ENCODE peak calls at places on chromosomes 6 and 20, in nine cellular contexts. X is HT1080; N is tibial nerve; R is AG09319; Z is fibroblast of the aortic adventitia; S is NCI-H1048; P is T follicular helper cell; G is brain pericyte; L is stimulated activated CD4-positive, alpha-beta T cell treated with anti-CD3 and anti-CD28 coated beads, Interleukin-1b, Interleukin-23, amount 100 ng/mL, for 24 hours. Q is an unnamed sample.

GRCh38 chr20:1566701-1567100 is 9.2 kb upstream of the SIRPD start:
- DNase-seq in X (peak), N (no peak), R (no peak), Z (no peak), S (no peak), P (no peak), G (no peak), L (no peak), Q (no peak)

GRCh38 chr6:147986891-147987290 is 355.7 kb upstream of the SASH1 start:
- DNase-seq in X (no peak), N (no peak), R (no peak), Z (no peak), S (no peak), P (no peak), G (no peak), L (no peak), Q (no peak)

GRCh38 chr6:145199961-145200360 is 535.4 kb downstream of the EPM2A start:
- DNase-seq in X (peak), N (no peak), R (no peak), Z (no peak), S (no peak), P (no peak), G (no peak), L (no peak), Q (no peak)

GRCh38 chr6:6834356-6835342 is 246.1 kb downstream of the LY86 start:
- DNase-seq in X (no peak), N (no peak), R (no peak), Z (peak), S (no peak), P (no peak), G (no peak), L (no peak), Q (no peak)

GRCh38 chr6:20554326-20554725 is 20.1 kb downstream of the CDKAL1 start:
- DNase-seq in X (no peak), N (no peak), R (no peak), Z (peak), S (no peak), P (no peak), G (no peak), L (no peak), Q (no peak)

GRCh38 chr6:30781697-30782424 is 37.5 kb upstream of the IER3 start:
- DNase-seq in X (peak), N (peak), R (peak), Z (peak), S (peak), P (no peak), G (peak), L (no peak), Q (peak)

GRCh38 chr6:112017169-112017568 is 36.7 kb upstream of the CCN6 start:
- DNase-seq in X (no peak), N (no peak), R (no peak), Z (no peak), S (no peak), P (no peak), G (no peak), L (no peak), Q (no peak)

GRCh38 chr6:149046822-149047246 is 270.7 kb upstream of the TAB2 start:
- DNase-seq in X (peak), N (no peak), R (peak), Z (no peak), S (no peak), P (no peak), G (no peak), L (no peak), Q (no peak)

GRCh38 chr20:36317675-36318074 is 11.5 kb downstream of the DLGAP4 start:
- DNase-seq in X (no peak), N (no peak), R (no peak), Z (no peak), S (no peak), P (no peak), G (no peak), L (no peak), Q (no peak)

GRCh38 chr20:56995635-56996075 is 270.8 kb downstream of the BMP7 start:
- DNase-seq in X (no peak), N (no peak), R (no peak), Z (no peak), S (no peak), P (no peak), G (no peak), L (no peak), Q (no peak)

GRCh38 chr6:121443953-121444590 is 8.6 kb downstream of the GJA1 start:
- DNase-seq in X (peak), N (no peak), R (no peak), Z (peak), S (no peak), P (no peak), G (no peak), L (no peak), Q (no peak)

GRCh38 chr6:30844118-30844535 is 40.2 kb upstream of the DDR1 start:
- DNase-seq in X (no peak), N (no peak), R (no peak), Z (peak), S (no peak), P (no peak), G (no peak), L (no peak), Q (no peak)

GRCh38 chr6:126947070-126947469 is 171.4 kb upstream of the RSPO3 start:
- DNase-seq in X (no peak), N (peak), R (no peak), Z (peak), S (no peak), P (no peak), G (no peak), L (no peak), Q (peak)

GRCh38 chr6:144259988-144260387 is 25.1 kb upstream of the UTRN start:
- DNase-seq in X (peak), N (no peak), R (peak), Z (peak), S (no peak), P (no peak), G (no peak), L (no peak), Q (no peak)

GRCh38 chr6:154504865-154505449 is 5.5 kb downstream of the CNKSR3 start:
- DNase-seq in X (no peak), N (no peak), R (no peak), Z (no peak), S (no peak), P (no peak), G (no peak), L (no peak), Q (no peak)

GRCh38 chr20:43963233-43963632 is 48.6 kb downstream of the TOX2 start:
- DNase-seq in X (no peak), N (no peak), R (no peak), Z (no peak), S (no peak), P (no peak), G (no peak), L (no peak), Q (no peak)

GRCh38 chr6:165986647-165987482 is 180.8 kb downstream of the TBXT start:
- DNase-seq in X (no peak), N (no peak), R (no peak), Z (peak), S (no peak), P (no peak), G (no peak), L (no peak), Q (no peak)

GRCh38 chr6:25883991-25884390 is 9.9 kb upstream of the SLC17A3 start:
- DNase-seq in X (peak), N (no peak), R (peak), Z (peak), S (no peak), P (no peak), G (no peak), L (no peak), Q (no peak)

GRCh38 chr20:37308098-37309050 is 18.9 kb downstream of the MANBAL start:
- DNase-seq in X (no peak), N (no peak), R (no peak), Z (no peak), S (no peak), P (no peak), G (no peak), L (no peak), Q (no peak)

GRCh38 chr6:41780623-41781301 is at the start of gene PRICKLE4:
- DNase-seq in X (no peak), N (no peak), R (no peak), Z (peak), S (no peak), P (no peak), G (no peak), L (no peak), Q (peak)

GRCh38 chr6:11224252-11224965 is 8.1 kb downstream of the NEDD9 start:
- DNase-seq in X (no peak), N (no peak), R (no peak), Z (peak), S (no peak), P (no peak), G (no peak), L (no peak), Q (no peak)